ENCODE peak calls at places on chromosomes 2 and 18, in seven cellular contexts. U is H9, E is IMR-90, J is mesenchymal stem cell, X is neuronal stem cell, C is trophoblast cell, I is H1. T is an unnamed sample.

GRCh38 chr2:186903183-186903582 is 54.2 kb upstream of the ZSWIM2 start:
- DNase-seq in X (no peak), I (no peak), E (no peak), U (no peak), C (peak), J (peak), T (no peak)

GRCh38 chr2:27081984-27082772 is 3.8 kb downstream of the EMILIN1 start:
- DNase-seq in C (no peak), E (no peak), X (no peak), U (no peak), I (no peak), J (no peak), T (no peak)

GRCh38 chr2:196131384-196131861 is 40.0 kb downstream of the STK17B start:
- DNase-seq in X (no peak), C (peak), U (peak), J (no peak), I (peak), E (peak), T (peak)

GRCh38 chr2:46134531-46135229 is 162.5 kb upstream of the EPAS1 start:
- DNase-seq in X (no peak), J (peak), E (no peak), U (no peak), I (no peak), C (peak), T (peak)

GRCh38 chr18:36294031-36294430 is 3.5 kb upstream of the FHOD3 start:
- DNase-seq in I (no peak), J (no peak), U (no peak), X (no peak), E (peak), C (no peak), T (no peak)

GRCh38 chr2:179275280-179276013 is 10.8 kb upstream of the SESTD1 start:
- DNase-seq in E (peak), U (no peak), C (no peak), I (no peak), J (peak), X (no peak), T (no peak)

GRCh38 chr18:3526421-3527354 is 76.7 kb downstream of the TGIF1 start:
- DNase-seq in I (no peak), E (peak), U (no peak), X (peak), C (peak), J (peak), T (peak)

GRCh38 chr18:62875320-62875719 is 160.0 kb downstream of the PHLPP1 start:
- DNase-seq in I (no peak), U (no peak), X (no peak), J (no peak), E (no peak), C (no peak), T (no peak)

GRCh38 chr2:44579136-44579836 is 217.5 kb downstream of the CAMKMT start:
- DNase-seq in X (no peak), I (no peak), J (no peak), C (peak), U (no peak), E (no peak), T (no peak)

GRCh38 chr2:142694282-142694681 is 183.2 kb upstream of the KYNU start:
- DNase-seq in E (no peak), J (no peak), U (no peak), I (no peak), C (no peak), X (no peak), T (no peak)

GRCh38 chr2:112138143-112139032 is at the start of gene FBLN7:
- DNase-seq in C (peak), J (no peak), X (no peak), U (no peak), E (no peak), I (no peak), T (peak)

GRCh38 chr2:121567957-121568409 is 37.3 kb downstream of the RNU4ATAC start:
- DNase-seq in X (no peak), I (no peak), J (no peak), E (peak), C (no peak), U (no peak), T (no peak)

GRCh38 chr2:233977296-233977837 is 60.2 kb downstream of the TRPM8 start:
- DNase-seq in C (no peak), I (no peak), U (no peak), E (no peak), J (no peak), X (no peak), T (peak)

GRCh38 chr2:168336786-168337388 is 89.5 kb upstream of the STK39 start:
- DNase-seq in C (peak), I (peak), X (no peak), J (no peak), U (peak), E (no peak), T (peak)

GRCh38 chr2:67848551-67848950 is 214.3 kb downstream of the C1D start:
- DNase-seq in E (no peak), I (no peak), C (no peak), J (no peak), U (no peak), X (no peak), T (no peak)

GRCh38 chr2:55936351-55936750 is 12.8 kb upstream of the EFEMP1 start:
- DNase-seq in J (no peak), X (no peak), C (no peak), E (peak), U (no peak), I (no peak), T (no peak)

GRCh38 chr2:129910446-129911362 is 68.8 kb upstream of the RAB6C start:
- DNase-seq in E (no peak), C (no peak), I (peak), U (peak), J (no peak), X (no peak), T (no peak)

GRCh38 chr2:60565472-60565871 is 12.0 kb upstream of the BCL11A start:
- DNase-seq in E (peak), J (peak), I (no peak), C (no peak), U (no peak), X (no peak), T (peak)

GRCh38 chr2:61138859-61139258 is 23.1 kb upstream of the C2orf74 start:
- DNase-seq in I (no peak), C (no peak), J (no peak), E (no peak), X (no peak), U (no peak), T (no peak)

GRCh38 chr2:203811491-203812221 is 55.9 kb upstream of the CTLA4 start:
- DNase-seq in I (no peak), E (peak), J (peak), U (no peak), C (peak), X (no peak), T (peak)

GRCh38 chr18:75517286-75517685 is 89.8 kb upstream of the SMIM21 start:
- DNase-seq in X (no peak), J (no peak), U (no peak), E (no peak), I (no peak), C (no peak), T (no peak)

GRCh38 chr18:6873352-6873751 is 143.8 kb downstream of the ARHGAP28 start:
- DNase-seq in U (no peak), J (no peak), E (no peak), C (no peak), I (no peak), X (no peak), T (no peak)

GRCh38 chr2:222360146-222360545 is 61.3 kb upstream of the PAX3 start:
- DNase-seq in X (no peak), J (no peak), I (no peak), C (no peak), U (no peak), E (no peak), T (no peak)

GRCh38 chr18:78303519-78303918 is 676.1 kb upstream of the SALL3 start:
- DNase-seq in U (no peak), J (no peak), X (no peak), C (no peak), E (no peak), I (no peak), T (no peak)

GRCh38 chr2:205405752-205406151 is 276.5 kb upstream of the NRP2 start:
- DNase-seq in X (no peak), E (peak), C (no peak), I (no peak), U (no peak), J (peak), T (no peak)

GRCh38 chr2:58339548-58340243 is 98.6 kb upstream of the FANCL start:
- DNase-seq in C (no peak), J (no peak), E (no peak), I (no peak), U (no peak), X (no peak), T (no peak)

GRCh38 chr2:58341047-58341446 is 99.9 kb upstream of the FANCL start:
- DNase-seq in X (no peak), J (no peak), U (peak), C (no peak), I (peak), E (no peak), T (peak)

GRCh38 chr2:58334414-58334813 is 93.3 kb upstream of the FANCL start:
- DNase-seq in U (no peak), C (no peak), I (no peak), X (no peak), J (no peak), E (no peak), T (no peak)

DNA sequence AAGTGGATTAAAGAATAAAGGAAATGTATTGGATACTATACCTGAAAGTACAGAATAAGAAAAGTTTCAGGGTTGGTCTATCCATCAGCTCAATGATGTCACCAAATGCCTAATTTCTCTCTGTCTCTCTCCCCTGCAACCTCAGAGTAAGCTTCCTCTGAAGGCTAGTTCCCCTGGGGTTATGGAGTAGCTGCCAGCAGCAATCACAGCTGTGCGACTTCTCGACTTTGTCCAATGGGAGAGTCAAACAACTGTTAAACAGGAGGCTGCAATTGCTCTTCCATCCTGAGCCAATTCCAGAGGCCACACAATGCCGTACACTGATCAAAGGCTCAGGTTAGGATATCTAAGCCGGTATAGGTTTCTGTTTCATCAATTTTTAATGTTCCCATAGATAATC is 95.3 kb upstream of the FANCL start:
- DNase-seq in I (no peak), E (no peak), X (no peak), C (no peak), U (no peak), J (no peak), T (peak)
- H2BK120ac ChIP-seq in I (no peak), E (no peak), X (no peak), C (no peak), U (no peak), J (no peak), T (no peak)

DNA sequence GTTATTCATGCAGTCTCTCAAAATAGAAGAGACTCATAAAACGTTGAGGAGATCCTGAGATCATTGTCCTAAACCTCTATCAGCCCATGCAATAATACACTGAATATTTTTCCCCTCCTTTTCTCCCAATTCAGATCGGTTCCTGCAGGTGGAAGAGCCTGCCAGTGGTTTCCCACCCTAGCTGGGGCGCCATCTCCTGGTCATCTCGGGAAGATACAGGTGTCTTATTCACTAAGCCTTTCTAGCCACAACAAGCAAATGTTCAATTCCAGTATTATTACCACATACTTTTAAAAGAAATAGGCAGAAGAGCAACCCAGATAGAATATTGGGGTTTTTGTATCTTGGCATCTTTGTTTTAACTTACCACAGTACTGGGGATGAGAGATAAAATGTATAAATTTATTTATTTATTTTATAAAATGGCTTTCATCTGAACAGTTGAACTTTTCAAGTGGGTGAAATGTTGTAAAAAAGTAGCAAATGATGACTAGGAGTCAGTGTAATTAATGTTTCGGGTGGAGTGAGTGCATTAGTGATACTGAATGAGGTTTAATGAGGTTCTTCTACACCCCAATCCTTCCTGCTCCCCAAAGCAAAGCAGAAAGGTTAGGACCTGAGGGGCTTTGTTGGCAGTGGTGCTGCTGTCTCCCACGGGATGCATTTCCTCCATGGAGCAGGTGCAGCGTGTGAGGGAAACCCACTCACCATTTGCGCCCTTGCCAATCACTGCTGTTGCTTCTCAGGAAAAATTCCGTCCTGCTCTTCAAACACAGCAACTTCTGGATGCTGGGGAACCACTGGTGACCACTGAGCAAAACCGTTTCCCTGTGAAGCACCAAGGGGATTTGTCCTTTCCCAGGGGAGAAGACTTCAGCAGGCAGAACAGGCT is 147.1 kb upstream of the FHL2 start:
- DNase-seq in I (peak), J (peak), C (peak), E (peak), X (peak), U (peak), T (peak)
- H3K18ac ChIP-seq in I (no peak), J (no peak), C (no peak), E (no peak), X (no peak), U (no peak), T (no peak)

DNA sequence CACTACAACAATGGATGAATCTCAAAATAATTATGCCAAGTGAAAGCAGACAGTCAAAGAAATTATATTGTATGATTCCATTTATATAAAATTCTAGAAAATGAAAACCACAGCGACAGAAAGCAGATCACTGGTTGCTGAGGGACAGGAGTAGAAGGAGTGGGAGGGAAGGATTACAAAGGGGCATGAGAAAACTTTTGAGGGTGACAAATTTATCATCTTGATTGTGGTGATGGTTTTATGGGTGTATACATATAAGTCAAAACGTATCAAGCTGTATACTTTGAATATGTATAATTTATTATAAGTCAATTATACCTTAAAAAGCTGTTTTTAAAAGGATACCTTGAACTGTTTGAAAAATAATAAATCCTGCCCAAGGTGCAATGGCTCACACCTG is 27.7 kb downstream of the ATF2 start:
- DNase-seq in J (no peak), U (no peak), E (no peak), X (no peak), C (no peak), I (no peak), T (no peak)
- H3K23ac ChIP-seq in J (no peak), U (no peak), E (no peak), X (no peak), C (no peak), I (no peak), T (no peak)

GRCh38 chr2:228624708-228625107 is 443.2 kb upstream of the SPHKAP start:
- DNase-seq in C (no peak), E (no peak), I (no peak), U (no peak), J (no peak), X (no peak), T (no peak)
- H2BK120ac ChIP-seq in C (no peak), E (no peak), I (no peak), U (no peak), J (no peak), X (no peak), T (no peak)

GRCh38 chr2:172617115-172617514 is 61.2 kb downstream of the PDK1 start:
- DNase-seq in U (no peak), E (no peak), I (no peak), C (no peak), X (no peak), J (no peak), T (no peak)
- H3K18ac ChIP-seq in U (no peak), E (no peak), I (no peak), C (no peak), X (no peak), J (no peak), T (no peak)

GRCh38 chr2:47487498-47487875 is 84.5 kb downstream of the MSH2 start:
- DNase-seq in U (no peak), J (no peak), X (no peak), C (no peak), E (no peak), I (no peak), T (no peak)
- H3K23ac ChIP-seq in U (no peak), J (no peak), X (no peak), C (no peak), E (peak), I (no peak), T (no peak)

T was measured in mesendoderm.